ENCODE peak calls at places on chromosomes 13 and 19, in eight cellular contexts. T is A172; H is AG20443; W is LHCN-M2; S is hypothalamus; I is stimulated activated CD8-positive, alpha-beta memory T cell treated with anti-CD3 and anti-CD28 coated beads, Interleukin-7, amount 100 ng/mL, for 1 hour; Y is AG04450; C is GDM1. R is an unnamed sample.

GRCh38 chr19:29662604-29663404 is 2.5 kb upstream of the PLEKHF1 start:
- DNase-seq in T (peak), H (peak), W (peak), S (no peak), I (no peak), Y (peak), C (no peak), R (no peak)

GRCh38 chr13:73325351-73326214 is 266.8 kb downstream of the KLF5 start:
- DNase-seq in T (peak), H (no peak), W (no peak), S (no peak), I (no peak), Y (no peak), C (no peak), R (no peak)

GRCh38 chr19:38329651-38330050 is 6.0 kb upstream of the CATSPERG start:
- DNase-seq in T (no peak), H (no peak), W (no peak), S (no peak), I (no peak), Y (no peak), C (no peak), R (no peak)

GRCh38 chr13:72677431-72677830 is 50.0 kb downstream of the MZT1 start:
- DNase-seq in T (no peak), H (no peak), W (no peak), S (no peak), I (no peak), Y (no peak), C (no peak), R (no peak)

GRCh38 chr13:50576156-50576555 is 267.3 kb downstream of the DLEU7 start:
- DNase-seq in T (no peak), H (peak), W (peak), S (no peak), I (no peak), Y (no peak), C (no peak), R (peak)

GRCh38 chr19:53328967-53329366 is 4.6 kb upstream of the ZNF845 start:
- DNase-seq in T (no peak), H (no peak), W (no peak), S (no peak), I (no peak), Y (no peak), C (no peak), R (no peak)

GRCh38 chr19:47124937-47125668 is 5.5 kb upstream of the SAE1 start:
- DNase-seq in T (peak), H (peak), W (peak), S (no peak), I (no peak), Y (no peak), C (peak), R (peak)

GRCh38 chr19:778910-779653 is 18.2 kb upstream of the PTBP1 start:
- DNase-seq in T (peak), H (peak), W (peak), S (no peak), I (no peak), Y (peak), C (no peak), R (no peak)

GRCh38 chr13:49998714-49999624 is 2.1 kb downstream of the TRIM13 start:
- DNase-seq in T (no peak), H (no peak), W (no peak), S (no peak), I (no peak), Y (no peak), C (no peak), R (no peak)

GRCh38 chr13:103140001-103140671 is 73.9 kb upstream of the SLC10A2 start:
- DNase-seq in T (peak), H (peak), W (peak), S (no peak), I (no peak), Y (no peak), C (no peak), R (peak)

GRCh38 chr13:39023316-39023715 is 14.6 kb downstream of the PROSER1 start:
- DNase-seq in T (no peak), H (no peak), W (no peak), S (no peak), I (no peak), Y (no peak), C (no peak), R (no peak)

GRCh38 chr19:38618590-38619360 is at the start of gene EIF3K:
- DNase-seq in T (peak), H (peak), W (peak), S (peak), I (peak), Y (peak), C (peak), R (peak)

GRCh38 chr13:86020350-86021002 is 221.3 kb upstream of the SLITRK6 start:
- DNase-seq in T (peak), H (no peak), W (peak), S (no peak), I (no peak), Y (peak), C (no peak), R (peak)

GRCh38 chr13:85864963-85865530 is 65.8 kb upstream of the SLITRK6 start:
- DNase-seq in T (peak), H (peak), W (no peak), S (no peak), I (no peak), Y (peak), C (no peak), R (no peak)

GRCh38 chr19:46000497-46001246 is 5.4 kb downstream of the CCDC61 start:
- DNase-seq in T (no peak), H (peak), W (no peak), S (no peak), I (peak), Y (no peak), C (no peak), R (peak)

GRCh38 chr19:17327654-17328516 is 6.8 kb downstream of the ANO8 start:
- DNase-seq in T (no peak), H (no peak), W (no peak), S (no peak), I (no peak), Y (no peak), C (no peak), R (no peak)

GRCh38 chr19:49656456-49657109 is 9.1 kb downstream of the IRF3 start:
- DNase-seq in T (no peak), H (no peak), W (no peak), S (no peak), I (no peak), Y (no peak), C (no peak), R (no peak)

GRCh38 chr19:41969196-41969595 is 10.1 kb upstream of the RABAC1 start:
- DNase-seq in T (no peak), H (no peak), W (no peak), S (no peak), I (no peak), Y (no peak), C (no peak), R (no peak)

GRCh38 chr13:59120297-59120843 is 1043.4 kb downstream of the DIAPH3 start:
- DNase-seq in T (no peak), H (no peak), W (no peak), S (no peak), I (no peak), Y (no peak), C (no peak), R (no peak)

GRCh38 chr19:16191216-16191908 is 6.2 kb downstream of the FAM32A start:
- DNase-seq in T (no peak), H (no peak), W (no peak), S (no peak), I (no peak), Y (no peak), C (no peak), R (no peak)

GRCh38 chr13:47639716-47640447 is 361.2 kb downstream of the SUCLA2 start:
- DNase-seq in T (no peak), H (no peak), W (peak), S (no peak), I (no peak), Y (no peak), C (no peak), R (no peak)

GRCh38 chr13:32023698-32024097 is 7.9 kb upstream of the FRY start:
- DNase-seq in T (no peak), H (no peak), W (no peak), S (no peak), I (no peak), Y (no peak), C (no peak), R (no peak)

GRCh38 chr13:45850020-45850613 is 1.4 kb downstream of the SIAH3 start:
- DNase-seq in T (no peak), H (no peak), W (no peak), S (no peak), I (no peak), Y (no peak), C (no peak), R (no peak)

GRCh38 chr19:11375143-11375948 is 880 bp downstream of the SWSAP1 start:
- DNase-seq in T (no peak), H (no peak), W (no peak), S (peak), I (no peak), Y (no peak), C (peak), R (peak)

GRCh38 chr13:80884031-80884785 is 543.3 kb upstream of the SPRY2 start:
- DNase-seq in T (no peak), H (no peak), W (no peak), S (no peak), I (no peak), Y (no peak), C (no peak), R (no peak)

GRCh38 chr19:48442116-48443035 is 3.4 kb upstream of the GRWD1 start:
- DNase-seq in T (no peak), H (no peak), W (no peak), S (no peak), I (no peak), Y (no peak), C (no peak), R (no peak)

GRCh38 chr19:21221653-21222052 is 79.8 kb downstream of the ZNF431 start:
- DNase-seq in T (no peak), H (no peak), W (peak), S (no peak), I (no peak), Y (no peak), C (no peak), R (no peak)

GRCh38 chr13:76019421-76020044 is 383.4 kb downstream of the LMO7 start:
- DNase-seq in T (peak), H (peak), W (no peak), S (peak), I (no peak), Y (no peak), C (no peak), R (no peak)

GRCh38 chr13:29562762-29563161 is 32.7 kb downstream of the SLC7A1 start:
- DNase-seq in T (no peak), H (no peak), W (no peak), S (no peak), I (no peak), Y (no peak), C (no peak), R (no peak)

GRCh38 chr19:19230999-19231398 is 19.2 kb downstream of the NCAN start:
- DNase-seq in T (no peak), H (no peak), W (no peak), S (no peak), I (no peak), Y (no peak), C (no peak), R (no peak)

GRCh38 chr19:794989-795658 is 2.1 kb upstream of the PTBP1 start:
- DNase-seq in T (no peak), H (peak), W (no peak), S (no peak), I (no peak), Y (no peak), C (no peak), R (no peak)

GRCh38 chr13:46160065-46160464 is 21.9 kb downstream of the LCP1 start:
- DNase-seq in T (no peak), H (no peak), W (no peak), S (no peak), I (no peak), Y (no peak), C (no peak), R (no peak)

GRCh38 chr13:97743946-97744345 is 209.5 kb upstream of the IPO5 start:
- DNase-seq in T (no peak), H (no peak), W (peak), S (no peak), I (no peak), Y (no peak), C (no peak), R (no peak)

GRCh38 chr19:47661161-47661560 is 52.1 kb upstream of the EHD2 start:
- DNase-seq in T (no peak), H (no peak), W (no peak), S (no peak), I (no peak), Y (no peak), C (no peak), R (no peak)

GRCh38 chr19:56314584-56315075 is at the start of gene ZSCAN5A:
- DNase-seq in T (peak), H (peak), W (peak), S (peak), I (peak), Y (peak), C (peak), R (peak)

GRCh38 chr13:22428188-22428828 is 752.5 kb upstream of the SGCG start:
- DNase-seq in T (peak), H (no peak), W (peak), S (no peak), I (no peak), Y (no peak), C (no peak), R (no peak)

GRCh38 chr13:112072531-112073244 is 5.7 kb downstream of the SOX1 start:
- DNase-seq in T (no peak), H (no peak), W (no peak), S (no peak), I (no peak), Y (no peak), C (no peak), R (peak)

R was measured in COR-L47.